ENCODE peak calls at places on chromosomes 1 and 21, in ten cellular contexts. D is Calu3, L is ascending aorta, I is thoracic aorta, E is mucosa of descending colon, V is NB4, K is fibroblast of mammary gland, W is psoas muscle, A is adrenal gland, F is B cell. P is an unnamed sample.

GRCh38 chr1:203769505-203770343 is 4.7 kb downstream of the LAX1 start:
- DNase-seq in D (peak; percentile 70), L (peak; percentile 95), I (peak; percentile 61), E (peak; percentile 89), V (peak; percentile 95), K (peak; percentile 93), W (peak; percentile 75), A (peak; percentile 83), F (no peak), P (no peak)

GRCh38 chr1:224507771-224508523 is 73.3 kb upstream of the WDR26 start:
- DNase-seq in D (no peak), L (no peak), I (no peak), E (no peak), V (no peak), K (peak; percentile 60), W (no peak), A (no peak), F (no peak), P (no peak)

GRCh38 chr1:159700312-159700711 is 14.1 kb downstream of the CRP start:
- DNase-seq in D (no peak), L (no peak), I (no peak), E (no peak), V (no peak), K (no peak), W (no peak), A (no peak), F (no peak), P (no peak)

GRCh38 chr1:158506369-158506987 is 34.5 kb downstream of the OR10R2 start:
- DNase-seq in D (peak; percentile 66), L (no peak), I (no peak), E (peak; percentile 47), V (peak; percentile 67), K (peak; percentile 10), W (no peak), A (peak; percentile 24), F (peak; percentile 55), P (peak; percentile 57)

GRCh38 chr1:91171906-91172305 is 150.1 kb upstream of the ZNF644 start:
- DNase-seq in D (no peak), L (no peak), I (no peak), E (no peak), V (no peak), K (peak; percentile 10), W (no peak), A (no peak), F (no peak), P (no peak)

GRCh38 chr1:15799928-15800835 is 7.3 kb downstream of the UQCRHL start:
- DNase-seq in D (peak; percentile 88), L (peak; percentile 76), I (no peak), E (peak; percentile 92), V (peak; percentile 35), K (peak; percentile 68), W (peak; percentile 28), A (peak; percentile 73), F (no peak), P (no peak)

GRCh38 chr1:190578531-190578930 is 100.9 kb upstream of the BRINP3 start:
- DNase-seq in D (no peak), L (no peak), I (no peak), E (no peak), V (no peak), K (no peak), W (no peak), A (no peak), F (no peak), P (no peak)

GRCh38 chr1:229624906-229625871 is 733 bp downstream of the TAF5L start:
- DNase-seq in D (peak; percentile 73), L (peak; percentile 73), I (no peak), E (peak; percentile 62), V (peak; percentile 79), K (peak; percentile 48), W (peak; percentile 56), A (peak; percentile 45), F (peak; percentile 54), P (peak; percentile 78)

GRCh38 chr1:8450312-8450711 is 132.4 kb downstream of the SLC45A1 start:
- DNase-seq in D (no peak), L (no peak), I (no peak), E (no peak), V (no peak), K (no peak), W (no peak), A (no peak), F (no peak), P (no peak)

GRCh38 chr1:46517010-46517600 is 27.5 kb downstream of the DMBX1 start:
- DNase-seq in D (peak; percentile 90), L (no peak), I (no peak), E (peak; percentile 83), V (no peak), K (no peak), W (no peak), A (no peak), F (no peak), P (no peak)

GRCh38 chr1:36517415-36517814 is 34.7 kb upstream of the CSF3R start:
- DNase-seq in D (no peak), L (no peak), I (no peak), E (no peak), V (no peak), K (no peak), W (no peak), A (no peak), F (no peak), P (no peak)

GRCh38 chr1:234907585-234908457 is 220.8 kb downstream of the TOMM20 start:
- DNase-seq in D (no peak), L (no peak), I (no peak), E (no peak), V (no peak), K (peak; percentile 92), W (no peak), A (no peak), F (no peak), P (no peak)

GRCh38 chr1:46179138-46180081 is 3.1 kb upstream of the P3R3URF start:
- DNase-seq in D (peak; percentile 88), L (peak; percentile 91), I (peak; percentile 73), E (peak; percentile 96), V (peak; percentile 80), K (peak; percentile 86), W (peak; percentile 62), A (peak; percentile 86), F (peak; percentile 78), P (peak; percentile 79)

GRCh38 chr1:165862448-165862847 is 35.0 kb downstream of the UCK2 start:
- DNase-seq in D (no peak), L (no peak), I (no peak), E (peak; percentile 74), V (no peak), K (no peak), W (peak; percentile 34), A (no peak), F (no peak), P (no peak)

GRCh38 chr1:45172015-45172414 is 34.4 kb downstream of the ZSWIM5 start:
- DNase-seq in D (peak; percentile 43), L (no peak), I (no peak), E (no peak), V (peak; percentile 73), K (peak; percentile 44), W (no peak), A (no peak), F (no peak), P (no peak)

GRCh38 chr1:48405940-48406339 is 66.1 kb downstream of the SPATA6 start:
- DNase-seq in D (no peak), L (no peak), I (no peak), E (no peak), V (no peak), K (no peak), W (no peak), A (no peak), F (no peak), P (no peak)

GRCh38 chr21:45531393-45532215 is 10.6 kb downstream of the SLC19A1 start:
- DNase-seq in D (no peak), L (peak; percentile 60), I (no peak), E (no peak), V (no peak), K (no peak), W (peak; percentile 11), A (peak; percentile 3), F (no peak), P (no peak)

GRCh38 chr1:228060458-228061190 is 21.9 kb upstream of the ARF1 start:
- DNase-seq in D (no peak), L (peak; percentile 57), I (no peak), E (peak; percentile 50), V (no peak), K (no peak), W (no peak), A (no peak), F (no peak), P (no peak)
- TF ChIP-seq CTCF in D (no peak), L (no peak), I (no peak), E (no peak), V (no peak), K (no peak), W (no peak), A (no peak), F (no peak), P (peak; percentile 27)

GRCh38 chr1:154765970-154766369 is 104.1 kb downstream of the KCNN3 start:
- DNase-seq in D (peak; percentile 61), L (peak; percentile 15), I (no peak), E (peak; percentile 33), V (peak; percentile 48), K (peak; percentile 31), W (no peak), A (no peak), F (no peak), P (no peak)
- TF ChIP-seq CTCF in D (peak; percentile 39), L (peak; percentile 20), I (no peak), E (no peak), V (peak; percentile 66), K (peak; percentile 45), W (peak; percentile 17), A (no peak), F (no peak), P (peak; percentile 34)

DNA sequence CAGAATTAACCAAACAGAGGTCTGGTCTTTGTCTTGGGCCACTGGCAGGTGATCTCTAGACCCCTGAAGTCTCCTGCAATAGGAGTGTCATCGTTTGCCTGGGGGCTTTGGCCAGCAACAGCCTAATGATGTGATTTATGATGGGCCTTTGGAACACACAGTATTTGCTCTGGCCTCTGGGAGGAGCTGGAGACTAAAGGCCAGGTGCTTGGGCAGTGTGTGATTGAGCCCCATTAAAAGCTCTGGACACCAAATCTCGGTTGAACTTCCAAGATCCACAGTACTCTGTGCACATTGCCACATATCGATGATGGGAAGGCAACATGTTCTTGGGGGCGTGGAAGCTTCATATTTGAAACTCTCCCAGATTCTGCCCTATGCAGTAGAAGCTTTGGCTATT is 32.0 kb upstream of the TLR5 start:
- DNase-seq in D (peak; percentile 54), L (no peak), I (no peak), E (no peak), V (no peak), K (no peak), W (no peak), A (no peak), F (no peak), P (no peak)
- TF ChIP-seq CTCF in D (peak; percentile 47), L (no peak), I (no peak), E (no peak), V (no peak), K (peak; percentile 10), W (peak; percentile 17), A (no peak), F (no peak), P (no peak)

DNA sequence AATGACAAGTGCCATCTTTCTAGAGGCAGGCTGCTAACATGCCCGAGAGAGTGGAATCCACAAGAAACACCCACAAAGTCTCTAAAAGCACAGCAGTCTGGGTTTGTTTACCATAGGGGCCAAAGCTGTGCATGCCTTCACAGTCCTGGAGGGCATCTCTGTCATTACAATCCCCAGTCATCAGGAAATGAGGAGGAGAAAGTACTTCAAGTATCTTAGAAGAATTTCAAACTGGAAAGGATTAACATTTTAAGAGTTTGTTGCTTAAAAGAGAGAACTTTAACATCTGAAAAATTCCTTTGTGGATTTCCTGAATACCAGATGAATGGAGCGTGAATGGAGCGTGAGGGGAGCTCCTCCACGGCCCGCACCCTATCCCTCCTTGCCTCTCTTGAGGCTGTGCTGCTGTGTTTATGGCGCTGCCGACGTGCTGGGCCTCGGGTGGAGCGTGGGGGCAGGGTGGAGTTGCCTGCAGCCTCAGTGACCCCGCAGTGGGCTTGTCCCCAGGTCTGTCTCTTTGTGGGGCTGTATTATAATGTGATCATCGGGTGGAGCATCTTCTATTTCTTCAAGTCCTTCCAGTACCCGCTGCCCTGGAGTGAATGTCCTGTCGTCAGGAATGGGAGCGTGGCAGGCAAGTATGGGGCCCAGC is 23.3 kb downstream of the SLC6A17 start:
- DNase-seq in D (no peak), L (no peak), I (no peak), E (no peak), V (no peak), K (no peak), W (no peak), A (no peak), F (no peak), P (no peak)
- TF ChIP-seq CTCF in D (no peak), L (no peak), I (no peak), E (no peak), V (no peak), K (no peak), W (no peak), A (no peak), F (no peak), P (no peak)

P was measured in activated CD8-positive, alpha-beta T cell treated with anti-CD3 and anti-CD28 coated beads for 36 hours.